ENCODE peak calls at places on chromosome 18, in seven cellular contexts. R is colonic mucosa, O is lower leg skin, P is heart right ventricle, H is astrocyte of the cerebellum, F is AG10803, A is NB4. V is an unnamed sample.

GRCh38 chr18:41744664-41745063 is 210.4 kb upstream of the PIK3C3 start:
- DNase-seq in F (no peak), O (no peak), H (no peak), R (no peak), P (no peak), A (no peak), V (no peak)

GRCh38 chr18:72973831-72974230 is 106.0 kb upstream of the NETO1 start:
- DNase-seq in F (no peak), P (no peak), O (no peak), R (no peak), H (no peak), A (no peak), V (no peak)

GRCh38 chr18:63040788-63041410 is 278.7 kb downstream of the BCL2 start:
- DNase-seq in A (no peak), P (no peak), H (no peak), R (no peak), O (no peak), F (no peak), V (no peak)

GRCh38 chr18:5393779-5394178 is 98.3 kb upstream of the ZBTB14 start:
- DNase-seq in F (peak), R (no peak), P (no peak), H (peak), A (no peak), O (no peak), V (no peak)

GRCh38 chr18:24656571-24656971 is 196.1 kb downstream of the HRH4 start:
- DNase-seq in A (peak), P (no peak), F (peak), O (no peak), H (no peak), R (no peak), V (no peak)

GRCh38 chr18:55786651-55787272 is 198.8 kb upstream of the TCF4 start:
- DNase-seq in F (peak), O (no peak), P (no peak), H (no peak), A (no peak), R (no peak), V (no peak)

GRCh38 chr18:6629635-6630140 is 99.8 kb upstream of the ARHGAP28 start:
- DNase-seq in P (no peak), F (peak), O (no peak), R (no peak), H (peak), A (no peak), V (no peak)

GRCh38 chr18:39946623-39947061 is 2008.4 kb upstream of the PIK3C3 start:
- DNase-seq in F (peak), O (no peak), A (no peak), P (no peak), R (no peak), H (peak), V (peak)

GRCh38 chr18:45962461-45962860 is 4.7 kb downstream of the EPG5 start:
- DNase-seq in F (peak), P (no peak), A (peak), O (no peak), H (peak), R (no peak), V (no peak)

GRCh38 chr18:43422483-43422882 is 145.2 kb upstream of the SYT4 start:
- DNase-seq in A (no peak), P (no peak), H (no peak), F (no peak), R (no peak), O (no peak), V (no peak)

GRCh38 chr18:75456277-75456676 is 28.8 kb upstream of the SMIM21 start:
- DNase-seq in P (no peak), F (no peak), O (no peak), A (no peak), H (no peak), R (no peak), V (no peak)

GRCh38 chr18:75454022-75454795 is 26.7 kb upstream of the SMIM21 start:
- DNase-seq in R (no peak), O (no peak), F (no peak), P (no peak), A (no peak), H (no peak), V (no peak)

GRCh38 chr18:75455249-75456183 is 28.0 kb upstream of the SMIM21 start:
- DNase-seq in R (no peak), F (peak), A (no peak), P (no peak), H (no peak), O (no peak), V (no peak)
- H3K4me3 ChIP-seq in R (peak), F (peak), A (no peak), P (peak), H (peak), O (peak), V (peak)

GRCh38 chr18:53862921-53863320 is 361.5 kb downstream of the MBD2 start:
- DNase-seq in P (no peak), H (no peak), O (no peak), A (no peak), R (no peak), F (no peak), V (no peak)

GRCh38 chr18:53861185-53861584 is 363.3 kb downstream of the MBD2 start:
- DNase-seq in R (no peak), H (no peak), P (no peak), O (no peak), F (no peak), A (no peak), V (no peak)

DNA sequence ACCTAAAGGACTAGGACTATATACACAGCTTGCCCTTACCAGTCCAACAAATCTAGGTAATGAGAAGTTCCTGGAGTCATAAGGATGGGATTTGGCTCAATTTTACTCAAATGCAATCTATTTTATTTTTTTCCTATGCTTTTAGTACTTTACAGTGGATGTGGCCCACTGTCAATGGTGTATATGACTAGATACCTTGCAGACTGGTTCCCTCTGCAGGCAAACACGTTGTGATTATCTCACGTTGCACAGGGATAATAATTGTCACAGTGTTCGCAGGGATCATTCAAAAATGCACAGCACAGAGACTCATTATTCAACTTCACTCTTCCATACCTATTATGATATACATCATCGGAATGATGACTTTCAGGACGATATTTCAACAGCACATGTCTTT is 359.7 kb downstream of the MBD2 start:
- DNase-seq in P (no peak), O (no peak), R (no peak), A (no peak), F (peak), H (no peak), V (no peak)
- TF ChIP-seq CTCF in P (peak), O (no peak), R (no peak), A (no peak), F (peak), H (peak), V (no peak)

DNA sequence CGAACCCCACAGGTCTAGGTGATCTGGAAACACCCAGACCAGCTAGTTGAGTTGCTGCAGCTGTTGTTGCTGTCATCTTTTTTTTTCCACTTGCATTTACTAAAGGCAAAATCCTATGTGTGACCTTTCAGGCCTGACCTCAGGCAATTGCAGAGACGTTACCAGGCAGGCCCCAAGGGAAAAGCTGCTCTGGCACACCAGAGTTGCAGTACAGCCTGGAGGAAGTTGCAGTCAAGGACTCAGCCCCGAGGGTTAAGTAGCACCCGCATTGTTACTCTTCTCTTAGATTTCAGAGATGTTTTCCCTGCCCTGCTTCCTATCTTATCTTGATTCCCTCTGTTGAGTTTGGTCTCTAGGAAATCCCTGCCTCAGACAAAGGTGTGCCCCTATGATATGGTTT is 45.2 kb upstream of the SMAD2 start:
- DNase-seq in P (no peak), H (no peak), A (peak), O (no peak), F (no peak), R (no peak), V (no peak)
- H3K4me3 ChIP-seq in P (no peak), H (no peak), A (no peak), O (no peak), F (no peak), R (no peak), V (no peak)

DNA sequence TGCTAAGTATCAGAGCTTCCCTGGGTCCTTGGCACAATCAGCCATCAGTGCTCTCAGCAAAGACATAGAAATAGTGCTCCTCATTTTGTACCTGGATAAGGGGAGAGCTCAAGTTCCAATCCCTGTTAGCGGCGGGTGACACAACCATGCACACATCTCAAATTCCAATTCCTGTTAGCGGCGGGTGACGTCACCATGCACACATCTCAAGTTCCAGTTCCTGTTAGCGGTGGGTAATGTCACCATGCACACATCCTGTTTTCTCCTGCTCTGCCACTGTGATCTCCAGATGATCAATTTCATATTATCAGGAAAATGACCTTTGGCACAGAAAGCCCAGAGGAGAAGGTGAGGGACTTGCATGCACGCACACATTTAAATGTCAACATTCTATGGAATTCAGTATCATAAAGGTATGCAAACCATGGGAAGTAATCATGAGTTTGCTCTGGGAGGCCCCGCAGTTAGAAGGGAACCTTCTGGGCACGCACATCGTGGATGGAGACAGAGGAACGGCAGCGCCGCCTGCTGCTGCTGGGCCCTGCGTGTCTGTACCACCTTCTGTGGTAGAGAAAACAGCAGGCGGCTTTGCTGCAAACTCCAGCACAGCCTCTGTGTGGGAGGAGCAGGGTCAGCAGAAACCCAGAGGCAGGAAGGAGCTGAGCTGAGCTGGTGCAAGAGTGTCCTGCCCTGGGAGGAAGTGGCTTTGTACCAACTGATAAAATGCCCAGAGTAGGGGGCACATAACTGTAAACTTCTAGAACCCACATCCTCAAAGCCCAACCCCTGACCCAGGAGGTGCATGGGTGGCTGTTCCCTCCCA is 77.8 kb downstream of the MBP start:
- DNase-seq in O (peak), H (no peak), F (peak), R (peak), A (peak), P (peak), V (peak)
- TF ChIP-seq CTCF in O (no peak), H (peak), F (peak), R (peak), A (peak), P (peak), V (peak)

DNA sequence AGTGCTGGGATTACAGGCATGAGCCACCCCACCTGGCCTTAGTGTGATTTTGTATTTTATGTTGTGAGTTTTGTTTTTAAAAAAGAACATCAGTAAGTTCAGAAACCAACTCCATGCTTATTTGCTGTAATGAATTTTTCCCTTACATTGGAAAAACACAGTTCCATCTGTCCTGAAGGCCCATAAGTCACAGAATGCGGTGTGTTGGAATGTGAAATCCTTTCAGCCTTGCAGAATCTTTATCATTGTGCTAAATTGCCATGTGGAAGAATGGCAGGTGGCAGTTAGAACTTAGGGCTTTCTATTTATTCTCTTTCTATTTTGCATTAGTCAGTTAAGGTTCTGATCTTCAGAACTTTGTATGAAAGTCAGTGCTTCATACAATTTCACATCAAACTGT is 52.6 kb downstream of the NEDD4L start:
- DNase-seq in O (no peak), F (no peak), P (no peak), R (no peak), H (no peak), A (no peak), V (no peak)
- H3K4me3 ChIP-seq in O (no peak), F (no peak), P (no peak), R (no peak), H (no peak), A (no peak), V (no peak)

GRCh38 chr18:500230-500555 is 308 bp downstream of the COLEC12 start:
- DNase-seq in R (no peak), P (no peak), A (no peak), O (no peak), F (no peak), H (no peak), V (no peak)
- TF ChIP-seq CTCF in R (no peak), P (peak), A (no peak), O (no peak), F (no peak), H (peak), V (no peak)

DNA sequence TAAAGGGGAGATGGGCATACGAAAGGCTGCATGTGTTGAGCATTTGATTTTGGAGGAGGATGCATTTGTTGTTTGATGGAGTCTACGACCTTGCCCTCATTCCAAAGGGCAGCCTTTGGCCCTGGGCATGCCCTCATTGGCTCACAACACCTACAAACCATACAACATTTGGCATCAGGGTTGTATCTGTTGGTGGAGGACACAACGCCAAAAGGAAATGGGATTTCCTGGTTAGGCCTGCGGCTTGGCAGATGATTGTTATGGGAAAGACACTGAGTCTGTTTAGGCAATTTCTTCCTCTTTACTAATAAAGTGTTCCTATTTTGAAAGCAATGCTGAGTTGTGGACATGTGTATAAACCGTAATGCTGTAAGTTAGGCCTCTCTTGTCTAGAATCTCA is 246.9 kb downstream of the LDLRAD4 start:
- DNase-seq in P (no peak), A (no peak), F (no peak), H (no peak), R (no peak), O (peak), V (no peak)
- H3K4me3 ChIP-seq in P (peak), A (peak), F (no peak), H (no peak), R (peak), O (no peak), V (no peak)

V was measured in HFF-Myc.